ENCODE peak calls at places on chromosomes 1 and 21, in ten cellular contexts. H is mucosa of descending colon, T is kidney epithelial cell, M is GM10248, X is Caco-2, Q is thyroid gland, I is right lobe of liver, B is activated B cell treated with CpG ODN at 0.5 μM for 24 hours, E is astrocyte, G is AG10803. C is an unnamed sample.

GRCh38 chr1:41317356-41317755 is 43.9 kb upstream of the FOXO6 start:
- DNase-seq in H (no peak), T (no peak), M (no peak), X (peak), Q (no peak), I (no peak), B (no peak), E (no peak), G (peak), C (no peak)

GRCh38 chr1:22120469-22120790 is 22.5 kb downstream of the WNT4 start:
- DNase-seq in H (no peak), T (no peak), M (no peak), X (peak), Q (no peak), I (no peak), B (no peak), E (no peak), G (no peak), C (no peak)

GRCh38 chr1:5620997-5621396 is 371.2 kb downstream of the NPHP4 start:
- DNase-seq in H (no peak), T (no peak), M (no peak), X (no peak), Q (peak), I (no peak), B (no peak), E (no peak), G (no peak), C (peak)

GRCh38 chr1:163308811-163309210 is 12.9 kb upstream of the NUF2 start:
- DNase-seq in H (no peak), T (no peak), M (no peak), X (no peak), Q (no peak), I (no peak), B (no peak), E (no peak), G (no peak), C (no peak)

GRCh38 chr21:36499578-36500471 is 19.9 kb upstream of the CLDN14 start:
- DNase-seq in H (peak), T (no peak), M (no peak), X (no peak), Q (no peak), I (peak), B (no peak), E (peak), G (peak), C (no peak)

GRCh38 chr1:180098242-180098995 is 56.2 kb upstream of the QSOX1 start:
- DNase-seq in H (no peak), T (no peak), M (no peak), X (no peak), Q (no peak), I (no peak), B (no peak), E (peak), G (peak), C (no peak)

GRCh38 chr21:41359289-41359688 is 2.5 kb upstream of the MX2 start:
- DNase-seq in H (no peak), T (no peak), M (no peak), X (no peak), Q (no peak), I (no peak), B (no peak), E (no peak), G (no peak), C (peak)

GRCh38 chr1:241992734-241993133 is 6.2 kb downstream of the MAP1LC3C start:
- DNase-seq in H (peak), T (no peak), M (no peak), X (no peak), Q (no peak), I (no peak), B (no peak), E (peak), G (no peak), C (no peak)

GRCh38 chr1:187411118-187411517 is 582.4 kb downstream of the PLA2G4A start:
- DNase-seq in H (no peak), T (no peak), M (peak), X (no peak), Q (no peak), I (no peak), B (no peak), E (no peak), G (no peak), C (no peak)

GRCh38 chr1:207393610-207394009 is 60.5 kb upstream of the CR2 start:
- DNase-seq in H (no peak), T (peak), M (no peak), X (no peak), Q (no peak), I (no peak), B (no peak), E (peak), G (peak), C (no peak)

GRCh38 chr1:85093644-85094043 is 45.3 kb upstream of the MCOLN3 start:
- DNase-seq in H (peak), T (no peak), M (no peak), X (no peak), Q (no peak), I (no peak), B (no peak), E (no peak), G (no peak), C (no peak)

GRCh38 chr1:41658444-41659158 is 174.1 kb upstream of the EDN2 start:
- DNase-seq in H (peak), T (no peak), M (no peak), X (no peak), Q (peak), I (no peak), B (peak), E (no peak), G (no peak), C (no peak)

GRCh38 chr1:248702714-248703113 is at the start of gene OR14I1:
- DNase-seq in H (no peak), T (no peak), M (no peak), X (no peak), Q (no peak), I (no peak), B (no peak), E (no peak), G (no peak), C (no peak)

GRCh38 chr1:119870917-119871486 is 25.3 kb downstream of the ADAM30 start:
- DNase-seq in H (peak), T (peak), M (peak), X (peak), Q (peak), I (peak), B (peak), E (peak), G (peak), C (peak)
- TF ChIP-seq CTCF in H (peak), T (peak), M (peak), X (peak), Q (peak), I (peak), B (no peak), E (peak), G (peak), C (peak)

GRCh38 chr1:156813750-156814570 is 2.7 kb downstream of the SH2D2A start:
- DNase-seq in H (peak), T (no peak), M (peak), X (peak), Q (peak), I (peak), B (peak), E (peak), G (peak), C (peak)
- TF ChIP-seq CTCF in H (peak), T (peak), M (peak), X (peak), Q (peak), I (peak), B (no peak), E (peak), G (peak), C (peak)

GRCh38 chr1:212979340-212980122 is 29.2 kb downstream of the VASH2 start:
- DNase-seq in H (no peak), T (no peak), M (peak), X (no peak), Q (no peak), I (no peak), B (no peak), E (no peak), G (no peak), C (no peak)

GRCh38 chr1:212981571-212982328 is 31.4 kb downstream of the VASH2 start:
- DNase-seq in H (no peak), T (no peak), M (no peak), X (no peak), Q (no peak), I (no peak), B (no peak), E (no peak), G (no peak), C (no peak)

GRCh38 chr1:212977781-212978645 is 27.7 kb downstream of the VASH2 start:
- DNase-seq in H (no peak), T (no peak), M (peak), X (no peak), Q (no peak), I (no peak), B (no peak), E (peak), G (no peak), C (no peak)

GRCh38 chr1:212981025-212981495 is 30.7 kb downstream of the VASH2 start:
- DNase-seq in H (peak), T (no peak), M (no peak), X (peak), Q (peak), I (no peak), B (no peak), E (no peak), G (no peak), C (no peak)

DNA sequence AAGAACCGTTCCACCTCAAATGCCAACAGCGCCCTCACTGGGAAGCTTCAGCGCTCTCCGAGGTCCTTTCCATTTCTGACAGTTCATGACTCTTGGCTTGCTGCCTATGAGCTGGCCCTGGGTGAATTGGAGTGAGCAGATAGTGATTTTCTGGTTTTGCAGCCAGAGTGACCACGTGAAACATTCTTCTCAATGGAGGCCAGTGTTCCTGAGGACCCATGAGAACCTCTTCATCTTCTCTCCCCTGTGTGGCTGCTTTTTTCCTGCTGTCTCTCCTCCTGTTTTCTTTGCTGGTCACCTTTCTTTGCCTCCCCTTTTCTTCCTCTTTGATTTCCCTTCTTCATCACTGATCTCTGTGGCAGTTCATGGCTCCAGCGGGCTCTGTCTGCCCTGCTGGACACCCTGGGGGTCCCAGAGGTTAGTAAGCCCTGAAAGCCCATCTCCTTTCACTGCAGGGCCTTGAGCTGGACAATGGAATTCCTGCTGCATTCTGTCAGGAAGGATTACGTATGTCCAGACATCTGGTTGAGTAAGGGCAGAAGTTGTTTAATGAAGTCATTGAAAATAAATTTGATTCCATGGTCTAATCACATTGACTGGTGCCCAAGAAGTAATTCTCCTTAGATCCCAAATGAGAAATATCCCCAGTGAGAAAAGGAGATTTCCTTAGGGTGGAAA is 29.9 kb downstream of the VASH2 start:
- DNase-seq in H (no peak), T (no peak), M (no peak), X (no peak), Q (peak), I (no peak), B (no peak), E (peak), G (peak), C (no peak)
- TF ChIP-seq CTCF in H (no peak), T (no peak), M (peak), X (no peak), Q (no peak), I (no peak), B (no peak), E (no peak), G (no peak), C (no peak)

GRCh38 chr1:3217096-3217724 is 148.2 kb downstream of the PRDM16 start:
- DNase-seq in H (no peak), T (no peak), M (no peak), X (no peak), Q (peak), I (no peak), B (no peak), E (peak), G (no peak), C (no peak)

GRCh38 chr1:3215198-3216045 is 146.4 kb downstream of the PRDM16 start:
- DNase-seq in H (no peak), T (no peak), M (no peak), X (no peak), Q (no peak), I (no peak), B (no peak), E (no peak), G (no peak), C (peak)

GRCh38 chr1:3219725-3220467 is 150.9 kb downstream of the PRDM16 start:
- DNase-seq in H (no peak), T (no peak), M (no peak), X (no peak), Q (no peak), I (no peak), B (no peak), E (no peak), G (no peak), C (no peak)

GRCh38 chr1:3219005-3219724 is 150.2 kb downstream of the PRDM16 start:
- DNase-seq in H (peak), T (peak), M (no peak), X (peak), Q (peak), I (peak), B (no peak), E (peak), G (peak), C (peak)

GRCh38 chr1:3217887-3218679 is 149.1 kb downstream of the PRDM16 start:
- DNase-seq in H (no peak), T (no peak), M (no peak), X (no peak), Q (peak), I (no peak), B (no peak), E (no peak), G (no peak), C (no peak)
- TF ChIP-seq CTCF in H (no peak), T (no peak), M (no peak), X (no peak), Q (no peak), I (no peak), B (no peak), E (no peak), G (no peak), C (no peak)

DNA sequence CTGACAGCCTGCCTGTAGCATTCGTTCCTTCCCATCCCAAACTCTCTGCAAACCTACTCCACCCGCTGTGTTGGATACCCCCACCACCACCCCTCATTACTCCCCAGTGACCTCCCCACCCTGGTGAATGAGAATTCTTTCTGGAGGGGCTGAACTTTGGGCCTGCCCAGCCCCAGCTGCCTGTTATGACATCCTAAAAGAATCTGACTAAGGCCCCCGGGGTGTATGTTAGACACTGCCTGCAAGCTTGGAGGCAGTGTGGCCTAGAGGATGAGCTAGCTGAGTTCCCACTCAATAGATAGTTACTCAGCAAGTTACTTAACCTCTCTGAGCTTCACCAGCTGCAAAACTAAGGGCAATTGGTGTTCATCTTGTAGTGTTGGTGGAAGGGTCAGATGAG is 110.2 kb upstream of the FGGY start:
- DNase-seq in H (no peak), T (no peak), M (no peak), X (peak), Q (no peak), I (no peak), B (no peak), E (peak), G (peak), C (no peak)
- TF ChIP-seq CTCF in H (no peak), T (no peak), M (no peak), X (no peak), Q (no peak), I (no peak), B (no peak), E (no peak), G (peak), C (no peak)

GRCh38 chr1:164518692-164519332 is 40.2 kb upstream of the PBX1 start:
- DNase-seq in H (no peak), T (no peak), M (no peak), X (no peak), Q (no peak), I (no peak), B (no peak), E (no peak), G (no peak), C (no peak)
- TF ChIP-seq CTCF in H (no peak), T (no peak), M (no peak), X (no peak), Q (no peak), I (no peak), B (no peak), E (no peak), G (peak), C (no peak)

DNA sequence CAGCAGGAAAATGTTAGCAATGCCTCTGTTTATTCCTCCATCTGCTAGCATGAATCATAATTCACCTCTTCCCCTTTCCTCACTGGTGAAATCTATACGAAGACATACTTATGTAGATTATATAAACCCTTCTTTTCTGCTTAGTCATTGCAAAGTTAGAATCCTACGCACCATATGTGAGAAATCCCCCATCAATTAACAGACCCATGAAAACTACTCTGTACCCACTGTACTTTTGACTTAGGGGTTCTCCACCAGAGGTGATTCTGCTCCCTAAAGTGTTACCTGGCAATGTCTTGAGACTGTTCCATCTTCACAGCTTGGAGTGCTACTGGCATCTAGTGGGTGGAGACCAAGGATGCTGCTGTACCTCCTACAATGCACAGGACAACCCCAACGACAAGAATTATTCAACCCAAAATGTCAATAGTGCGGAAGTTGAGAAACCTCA is 49.6 kb upstream of the KCTD3 start:
- DNase-seq in H (no peak), T (no peak), M (no peak), X (no peak), Q (no peak), I (no peak), B (no peak), E (peak), G (peak), C (no peak)
- TF ChIP-seq CTCF in H (no peak), T (peak), M (no peak), X (peak), Q (no peak), I (no peak), B (no peak), E (peak), G (peak), C (peak)

GRCh38 chr1:224700915-224701531 is 84.9 kb downstream of the CNIH3 start:
- DNase-seq in H (peak), T (no peak), M (peak), X (no peak), Q (no peak), I (no peak), B (no peak), E (no peak), G (peak), C (no peak)
- TF ChIP-seq CTCF in H (no peak), T (peak), M (peak), X (peak), Q (no peak), I (peak), B (no peak), E (peak), G (peak), C (peak)

C was measured in neural crest cell.